ENCODE peak calls at places on chromosomes 13 and 19, in seven cellular contexts. One of them, this sample, is unnamed.

GRCh38 chr13:99352351-99353271 is 45.4 kb upstream of the GPR183 start:
- DNase-seq in lower lobe of right lung: no peak
- DNase-seq in heart left ventricle: no peak
- DNase-seq in IMR-90: no peak
- DNase-seq in colonic mucosa: no peak
- DNase-seq in transverse colon: no peak
- DNase-seq in spleen: no peak
- DNase-seq in this sample: no peak

GRCh38 chr19:47190167-47190727 is 40.8 kb downstream of the BBC3 start:
- DNase-seq in heart left ventricle: peak; percentile 58
- DNase-seq in spleen: no peak
- DNase-seq in lower lobe of right lung: peak; percentile 88
- DNase-seq in transverse colon: peak; percentile 79
- DNase-seq in colonic mucosa: peak; percentile 76
- DNase-seq in IMR-90: peak; percentile 71
- DNase-seq in this sample: peak; percentile 80

GRCh38 chr13:77898097-77898496 is 20.5 kb downstream of the EDNRB start:
- DNase-seq in IMR-90: peak; percentile 16
- DNase-seq in spleen: no peak
- DNase-seq in lower lobe of right lung: no peak
- DNase-seq in transverse colon: no peak
- DNase-seq in heart left ventricle: no peak
- DNase-seq in colonic mucosa: no peak
- DNase-seq in this sample: no peak

GRCh38 chr13:42017264-42017663 is 31.2 kb upstream of the DGKH start:
- DNase-seq in IMR-90: no peak
- DNase-seq in spleen: no peak
- DNase-seq in heart left ventricle: no peak
- DNase-seq in transverse colon: no peak
- DNase-seq in colonic mucosa: no peak
- DNase-seq in lower lobe of right lung: no peak
- DNase-seq in this sample: no peak

GRCh38 chr19:8158411-8159074 is 9.2 kb upstream of the FBN3 start:
- DNase-seq in colonic mucosa: peak; percentile 49
- DNase-seq in spleen: no peak
- DNase-seq in lower lobe of right lung: peak; percentile 49
- DNase-seq in heart left ventricle: peak; percentile 42
- DNase-seq in IMR-90: peak; percentile 79
- DNase-seq in transverse colon: peak; percentile 23
- DNase-seq in this sample: peak; percentile 75

GRCh38 chr13:80684525-80685017 is 343.6 kb upstream of the SPRY2 start:
- DNase-seq in colonic mucosa: no peak
- DNase-seq in heart left ventricle: no peak
- DNase-seq in lower lobe of right lung: no peak
- DNase-seq in transverse colon: no peak
- DNase-seq in spleen: no peak
- DNase-seq in IMR-90: no peak
- DNase-seq in this sample: no peak

GRCh38 chr13:110361365-110361911 is 54.4 kb downstream of the COL4A2 start:
- DNase-seq in transverse colon: peak; percentile 50
- DNase-seq in IMR-90: peak; percentile 88
- DNase-seq in heart left ventricle: peak; percentile 86
- DNase-seq in spleen: no peak
- DNase-seq in colonic mucosa: no peak
- DNase-seq in lower lobe of right lung: no peak
- DNase-seq in this sample: peak; percentile 51

GRCh38 chr13:42707596-42707995 is 73.8 kb upstream of the FAM216B start:
- DNase-seq in heart left ventricle: no peak
- DNase-seq in colonic mucosa: no peak
- DNase-seq in lower lobe of right lung: no peak
- DNase-seq in transverse colon: no peak
- DNase-seq in spleen: no peak
- DNase-seq in IMR-90: peak; percentile 64
- DNase-seq in this sample: no peak

GRCh38 chr13:42553098-42554046 is 20.6 kb upstream of the TNFSF11 start:
- DNase-seq in colonic mucosa: peak; percentile 28
- DNase-seq in transverse colon: no peak
- DNase-seq in heart left ventricle: no peak
- DNase-seq in spleen: no peak
- DNase-seq in IMR-90: peak; percentile 63
- DNase-seq in lower lobe of right lung: no peak
- DNase-seq in this sample: no peak

GRCh38 chr13:114124921-114125320 is 7.5 kb downstream of the RASA3 start:
- DNase-seq in transverse colon: no peak
- DNase-seq in colonic mucosa: no peak
- DNase-seq in IMR-90: peak; percentile 95
- DNase-seq in heart left ventricle: peak; percentile 3
- DNase-seq in lower lobe of right lung: no peak
- DNase-seq in spleen: no peak
- DNase-seq in this sample: no peak

GRCh38 chr19:51439021-51439465 is 19.2 kb downstream of the SIGLEC8 start:
- DNase-seq in transverse colon: no peak
- DNase-seq in lower lobe of right lung: no peak
- DNase-seq in heart left ventricle: no peak
- DNase-seq in spleen: peak; percentile 57
- DNase-seq in IMR-90: no peak
- DNase-seq in colonic mucosa: no peak
- DNase-seq in this sample: no peak

GRCh38 chr19:19146865-19147264 is 8.6 kb upstream of the TMEM161A start:
- DNase-seq in spleen: no peak
- DNase-seq in heart left ventricle: no peak
- DNase-seq in colonic mucosa: no peak
- DNase-seq in lower lobe of right lung: no peak
- DNase-seq in IMR-90: no peak
- DNase-seq in transverse colon: no peak
- DNase-seq in this sample: no peak

GRCh38 chr13:32969516-32969941 is 46.7 kb upstream of the KL start:
- DNase-seq in lower lobe of right lung: no peak
- DNase-seq in transverse colon: no peak
- DNase-seq in colonic mucosa: no peak
- DNase-seq in spleen: no peak
- DNase-seq in IMR-90: peak; percentile 55
- DNase-seq in heart left ventricle: peak; percentile 43
- DNase-seq in this sample: no peak

GRCh38 chr19:38043649-38044144 is 136.7 kb downstream of the SIPA1L3 start:
- DNase-seq in spleen: no peak
- DNase-seq in IMR-90: no peak
- DNase-seq in colonic mucosa: no peak
- DNase-seq in heart left ventricle: no peak
- DNase-seq in lower lobe of right lung: no peak
- DNase-seq in transverse colon: no peak
- DNase-seq in this sample: no peak

GRCh38 chr19:19406878-19407639 is 1.6 kb downstream of the GATAD2A start:
- DNase-seq in heart left ventricle: no peak
- DNase-seq in transverse colon: peak; percentile 74
- DNase-seq in lower lobe of right lung: peak; percentile 57
- DNase-seq in spleen: peak; percentile 85
- DNase-seq in colonic mucosa: peak; percentile 72
- DNase-seq in IMR-90: peak; percentile 45
- DNase-seq in this sample: peak; percentile 68

GRCh38 chr19:43518051-43518450 is 8.9 kb downstream of the ETHE1 start:
- DNase-seq in heart left ventricle: no peak
- DNase-seq in spleen: no peak
- DNase-seq in transverse colon: no peak
- DNase-seq in IMR-90: no peak
- DNase-seq in colonic mucosa: no peak
- DNase-seq in lower lobe of right lung: no peak
- DNase-seq in this sample: no peak

GRCh38 chr19:920051-920857 is 3.1 kb downstream of the KISS1R start:
- DNase-seq in lower lobe of right lung: no peak
- DNase-seq in IMR-90: no peak
- DNase-seq in heart left ventricle: no peak
- DNase-seq in transverse colon: no peak
- DNase-seq in spleen: peak; percentile 91
- DNase-seq in colonic mucosa: no peak
- DNase-seq in this sample: no peak

GRCh38 chr13:109781384-109782065 is 4.9 kb downstream of the IRS2 start:
- DNase-seq in lower lobe of right lung: no peak
- DNase-seq in transverse colon: no peak
- DNase-seq in heart left ventricle: no peak
- DNase-seq in IMR-90: no peak
- DNase-seq in spleen: no peak
- DNase-seq in colonic mucosa: no peak
- DNase-seq in this sample: peak; percentile 66

GRCh38 chr13:85816413-85816812 is 17.2 kb upstream of the SLITRK6 start:
- DNase-seq in colonic mucosa: no peak
- DNase-seq in lower lobe of right lung: no peak
- DNase-seq in heart left ventricle: no peak
- DNase-seq in IMR-90: no peak
- DNase-seq in spleen: no peak
- DNase-seq in transverse colon: no peak
- DNase-seq in this sample: no peak

GRCh38 chr13:85520445-85520844 is 278.8 kb downstream of the SLITRK6 start:
- DNase-seq in heart left ventricle: no peak
- DNase-seq in IMR-90: peak; percentile 79
- DNase-seq in lower lobe of right lung: no peak
- DNase-seq in colonic mucosa: no peak
- DNase-seq in spleen: no peak
- DNase-seq in transverse colon: no peak
- DNase-seq in this sample: no peak

GRCh38 chr13:59975807-59976445 is 187.8 kb downstream of the DIAPH3 start:
- DNase-seq in IMR-90: no peak
- DNase-seq in colonic mucosa: no peak
- DNase-seq in lower lobe of right lung: no peak
- DNase-seq in heart left ventricle: no peak
- DNase-seq in transverse colon: no peak
- DNase-seq in spleen: no peak
- DNase-seq in this sample: no peak

GRCh38 chr13:95536629-95537241 is 15.8 kb upstream of the CLDN10 start:
- DNase-seq in lower lobe of right lung: no peak
- DNase-seq in heart left ventricle: no peak
- DNase-seq in spleen: no peak
- DNase-seq in transverse colon: no peak
- DNase-seq in colonic mucosa: no peak
- DNase-seq in IMR-90: peak; percentile 39
- DNase-seq in this sample: no peak

GRCh38 chr13:41668130-41668757 is 210.9 kb downstream of the RGCC start:
- DNase-seq in heart left ventricle: peak; percentile 44
- DNase-seq in transverse colon: peak; percentile 28
- DNase-seq in spleen: no peak
- DNase-seq in IMR-90: peak; percentile 95
- DNase-seq in colonic mucosa: peak; percentile 50
- DNase-seq in lower lobe of right lung: no peak
- DNase-seq in this sample: peak; percentile 64

GRCh38 chr13:52378312-52378711 is 27.7 kb downstream of the THSD1 start:
- DNase-seq in lower lobe of right lung: no peak
- DNase-seq in colonic mucosa: no peak
- DNase-seq in spleen: no peak
- DNase-seq in heart left ventricle: no peak
- DNase-seq in IMR-90: no peak
- DNase-seq in transverse colon: no peak
- DNase-seq in this sample: no peak

GRCh38 chr19:34967551-34967950 is 3.5 kb upstream of the ZNF792 start:
- DNase-seq in heart left ventricle: no peak
- DNase-seq in transverse colon: no peak
- DNase-seq in IMR-90: no peak
- DNase-seq in spleen: no peak
- DNase-seq in colonic mucosa: no peak
- DNase-seq in lower lobe of right lung: no peak
- DNase-seq in this sample: no peak

DNA sequence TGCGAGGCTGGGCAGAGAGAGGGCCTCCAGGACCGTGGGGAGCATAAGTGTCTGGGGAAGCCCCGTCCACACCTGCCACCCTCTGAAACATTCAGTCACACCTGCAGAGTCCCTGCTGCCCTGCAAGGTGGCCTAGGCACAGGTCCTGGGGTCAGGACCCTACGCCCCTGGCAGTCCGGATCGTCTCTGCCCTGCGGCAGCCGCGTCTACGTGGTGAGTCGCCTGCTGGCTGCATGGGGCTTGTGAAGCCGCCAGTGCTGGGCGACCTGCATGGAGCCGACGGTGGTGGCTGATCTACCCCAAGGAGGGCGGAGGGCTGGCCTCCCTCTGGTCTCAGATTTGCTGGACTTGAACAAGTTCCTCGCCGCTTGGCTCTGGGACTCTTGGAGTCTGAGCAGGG is 13.0 kb downstream of the FZR1 start:
- DNase-seq in IMR-90: no peak
- DNase-seq in heart left ventricle: no peak
- DNase-seq in spleen: no peak
- DNase-seq in colonic mucosa: no peak
- DNase-seq in lower lobe of right lung: no peak
- DNase-seq in transverse colon: no peak
- DNase-seq in this sample: no peak
- H3K4me1 ChIP-seq in IMR-90: peaks cover 9% of the 10 kb centered on the region
- H3K4me1 ChIP-seq in heart left ventricle: no peaks in the 10 kb centered on the region
- H3K4me1 ChIP-seq in spleen: peaks cover 10% of the 10 kb centered on the region
- H3K4me1 ChIP-seq in colonic mucosa: peaks cover 5% of the 10 kb centered on the region
- H3K4me1 ChIP-seq in lower lobe of right lung: peaks cover 18% of the 10 kb centered on the region
- H3K4me1 ChIP-seq in transverse colon: peaks cover 23% of the 10 kb centered on the region
- H3K4me1 ChIP-seq in this sample: peaks cover 23% of the 10 kb centered on the region

DNA sequence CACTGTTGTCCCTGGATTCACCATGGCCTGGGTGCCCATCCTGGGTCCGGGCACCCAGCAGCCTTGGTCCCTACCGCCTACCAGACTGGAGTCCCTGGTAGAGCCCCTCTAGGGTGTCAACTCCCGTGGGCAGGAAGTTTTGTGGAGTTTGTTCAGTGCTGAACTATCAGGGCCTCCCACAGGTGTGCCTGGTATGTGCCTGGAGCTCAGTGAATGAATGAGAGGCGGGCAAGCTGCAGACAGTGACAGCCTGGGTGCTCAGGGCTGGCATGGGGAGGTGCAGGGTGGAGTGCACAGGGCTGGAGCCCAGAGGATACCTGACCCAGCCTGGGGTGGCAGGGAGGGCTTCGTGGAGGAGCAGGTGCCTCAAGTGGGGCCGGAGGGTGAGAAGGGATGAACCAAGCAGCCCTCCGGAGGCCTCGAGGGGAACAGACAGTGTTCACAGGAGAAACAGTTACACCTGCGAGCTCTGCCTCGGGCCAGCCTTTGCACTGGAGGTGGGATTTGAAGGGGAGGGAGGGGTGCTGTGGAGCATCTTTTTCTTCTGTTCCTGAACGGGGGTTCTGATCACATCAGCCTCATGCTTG is 29.6 kb downstream of the PAK4 start:
- DNase-seq in lower lobe of right lung: no peak
- DNase-seq in heart left ventricle: no peak
- DNase-seq in colonic mucosa: no peak
- DNase-seq in spleen: no peak
- DNase-seq in transverse colon: no peak
- DNase-seq in IMR-90: no peak
- DNase-seq in this sample: no peak
- H3K27ac ChIP-seq in lower lobe of right lung: no peak overlapping the region
- H3K27ac ChIP-seq in heart left ventricle: no peak overlapping the region
- H3K27ac ChIP-seq in colonic mucosa: no peak overlapping the region
- H3K27ac ChIP-seq in spleen: no peak overlapping the region
- H3K27ac ChIP-seq in transverse colon: no peak overlapping the region
- H3K27ac ChIP-seq in IMR-90: no peak overlapping the region
- H3K27ac ChIP-seq in this sample: no peak overlapping the region

GRCh38 chr13:37526710-37527446 is 71.7 kb downstream of the POSTN start:
- DNase-seq in transverse colon: no peak
- DNase-seq in IMR-90: no peak
- DNase-seq in lower lobe of right lung: no peak
- DNase-seq in spleen: no peak
- DNase-seq in heart left ventricle: no peak
- DNase-seq in colonic mucosa: no peak
- DNase-seq in this sample: no peak
- TF ChIP-seq CTCF in transverse colon: no peak
- TF ChIP-seq CTCF in IMR-90: no peak
- TF ChIP-seq CTCF in lower lobe of right lung: no peak
- TF ChIP-seq CTCF in spleen: no peak
- TF ChIP-seq CTCF in heart left ventricle: no peak
- TF ChIP-seq CTCF in colonic mucosa: no peak
- TF ChIP-seq CTCF in this sample: no peak

GRCh38 chr19:2627319-2627829 is 75.1 kb downstream of the GNG7 start:
- DNase-seq in transverse colon: peak; percentile 69
- DNase-seq in spleen: peak; percentile 95
- DNase-seq in lower lobe of right lung: peak; percentile 78
- DNase-seq in colonic mucosa: no peak
- DNase-seq in heart left ventricle: peak; percentile 76
- DNase-seq in IMR-90: peak; percentile 99
- DNase-seq in this sample: peak; percentile 82
- H3K4me1 ChIP-seq in transverse colon: peaks cover 23% of the 10 kb centered on the region
- H3K4me1 ChIP-seq in spleen: peaks cover 35% of the 10 kb centered on the region
- H3K4me1 ChIP-seq in lower lobe of right lung: peaks cover 54% of the 10 kb centered on the region
- H3K4me1 ChIP-seq in colonic mucosa: no peaks in the 10 kb centered on the region
- H3K4me1 ChIP-seq in heart left ventricle: peaks cover 7% of the 10 kb centered on the region
- H3K4me1 ChIP-seq in IMR-90: peaks cover 9% of the 10 kb centered on the region
- H3K4me1 ChIP-seq in this sample: peaks cover 7% of the 10 kb centered on the region